ENCODE peak calls at places on chromosome X, in seven cellular contexts. U, E, O, Q, P, M and K are unnamed samples.

GRCh38 chrX:46317158-46317557 is 228.1 kb downstream of the ZNF674 start:
- DNase-seq in U (no peak), E (no peak), O (no peak), Q (peak), P (no peak), M (no peak), K (no peak)

GRCh38 chrX:84186603-84187358 is 1.2 kb downstream of the RPS6KA6 start:
- DNase-seq in U (no peak), E (no peak), O (no peak), Q (no peak), P (peak), M (no peak), K (no peak)

GRCh38 chrX:53950130-53950733 is 94.0 kb downstream of the PHF8 start:
- DNase-seq in U (no peak), E (no peak), O (no peak), Q (no peak), P (no peak), M (no peak), K (no peak)

GRCh38 chrX:147920161-147920666 is 8.5 kb downstream of the FMR1 start:
- DNase-seq in U (no peak), E (no peak), O (no peak), Q (no peak), P (no peak), M (no peak), K (no peak)

GRCh38 chrX:9940397-9940796 is 26.8 kb upstream of the CLDN34 start:
- DNase-seq in U (no peak), E (no peak), O (no peak), Q (no peak), P (no peak), M (no peak), K (no peak)

GRCh38 chrX:19975862-19976261 is 15.0 kb downstream of the BCLAF3 start:
- DNase-seq in U (no peak), E (no peak), O (no peak), Q (no peak), P (no peak), M (no peak), K (no peak)

GRCh38 chrX:133414399-133415275 is 652 bp downstream of the GPC4 start:
- DNase-seq in U (no peak), E (no peak), O (no peak), Q (no peak), P (no peak), M (peak), K (no peak)

GRCh38 chrX:126065901-126066660 is 100.0 kb downstream of the DCAF12L2 start:
- DNase-seq in U (no peak), E (no peak), O (no peak), Q (no peak), P (no peak), M (no peak), K (no peak)

GRCh38 chrX:8868906-8869305 is 67.7 kb upstream of the FAM9A start:
- DNase-seq in U (no peak), E (no peak), O (no peak), Q (no peak), P (no peak), M (no peak), K (no peak)

GRCh38 chrX:22652596-22652995 is 347.2 kb upstream of the DDX53 start:
- DNase-seq in U (no peak), E (no peak), O (peak), Q (no peak), P (peak), M (peak), K (no peak)

GRCh38 chrX:26914232-26914631 is 548.9 kb downstream of the PPP4R3C start:
- DNase-seq in U (no peak), E (no peak), O (no peak), Q (no peak), P (no peak), M (no peak), K (no peak)

GRCh38 chrX:2933125-2933900 is 4.2 kb upstream of the ARSD start:
- DNase-seq in U (no peak), E (no peak), O (no peak), Q (no peak), P (no peak), M (no peak), K (peak)

GRCh38 chrX:74578137-74578536 is 36.3 kb downstream of the RLIM start:
- DNase-seq in U (no peak), E (no peak), O (no peak), Q (no peak), P (no peak), M (no peak), K (no peak)

GRCh38 chrX:55624403-55624802 is 1.2 kb downstream of the FOXR2 start:
- DNase-seq in U (no peak), E (no peak), O (no peak), Q (no peak), P (no peak), M (no peak), K (no peak)

GRCh38 chrX:146224442-146224841 is 406.8 kb downstream of the SLITRK2 start:
- DNase-seq in U (no peak), E (no peak), O (no peak), Q (no peak), P (no peak), M (no peak), K (no peak)

GRCh38 chrX:49947778-49948177 is 25.4 kb downstream of the CLCN5 start:
- DNase-seq in U (no peak), E (no peak), O (no peak), Q (no peak), P (no peak), M (no peak), K (no peak)

GRCh38 chrX:1935805-1936204 is 320.9 kb downstream of the ASMT start:
- DNase-seq in U (no peak), E (no peak), O (no peak), Q (no peak), P (no peak), M (no peak), K (no peak)

GRCh38 chrX:110284159-110284558 is 33.7 kb downstream of the AMMECR1 start:
- DNase-seq in U (no peak), E (no peak), O (no peak), Q (no peak), P (no peak), M (no peak), K (no peak)

GRCh38 chrX:48695925-48696300 is 621 bp upstream of the SUV39H1 start:
- DNase-seq in U (no peak), E (no peak), O (no peak), Q (no peak), P (no peak), M (peak), K (no peak)

GRCh38 chrX:953879-954482 is 258.5 kb downstream of the CRLF2 start:
- DNase-seq in U (no peak), E (no peak), O (no peak), Q (no peak), P (no peak), M (no peak), K (no peak)

GRCh38 chrX:74286950-74287349 is 17.0 kb upstream of the ZCCHC13 start:
- DNase-seq in U (no peak), E (no peak), O (peak), Q (no peak), P (no peak), M (no peak), K (no peak)

GRCh38 chrX:129777218-129777768 is 2.5 kb upstream of the SASH3 start:
- DNase-seq in U (no peak), E (no peak), O (peak), Q (no peak), P (no peak), M (no peak), K (no peak)

GRCh38 chrX:264634-265455 is 16.3 kb upstream of the PLCXD1 start:
- DNase-seq in U (no peak), E (no peak), O (peak), Q (no peak), P (peak), M (no peak), K (no peak)

GRCh38 chrX:53093177-53093655 is 726 bp upstream of the KANTR start:
- DNase-seq in U (peak), E (no peak), O (peak), Q (peak), P (peak), M (peak), K (peak)

GRCh38 chrX:101391831-101392230 is 1.0 kb downstream of the RPL36A start:
- DNase-seq in U (no peak), E (no peak), O (no peak), Q (no peak), P (no peak), M (no peak), K (no peak)

GRCh38 chrX:121052122-121052521 is 4.7 kb downstream of the GLUD2 start:
- DNase-seq in U (no peak), E (no peak), O (peak), Q (no peak), P (no peak), M (no peak), K (no peak)

GRCh38 chrX:81286608-81287007 is 84.7 kb downstream of the SH3BGRL start:
- DNase-seq in U (no peak), E (no peak), O (peak), Q (no peak), P (no peak), M (no peak), K (no peak)

GRCh38 chrX:121389976-121390709 is 342.7 kb downstream of the GLUD2 start:
- DNase-seq in U (no peak), E (no peak), O (peak), Q (peak), P (no peak), M (no peak), K (no peak)

GRCh38 chrX:71953391-71953790 is 42.7 kb downstream of the NHSL2 start:
- DNase-seq in U (no peak), E (no peak), O (no peak), Q (no peak), P (no peak), M (no peak), K (no peak)
- TF ChIP-seq JUND in U (no peak), E (no peak), O (no peak), Q (no peak), P (no peak), M (no peak), K (no peak)

GRCh38 chrX:150544222-150544787 is 24.1 kb upstream of the MTM1 start:
- DNase-seq in U (no peak), E (no peak), O (peak), Q (no peak), P (no peak), M (no peak), K (peak)
- TF ChIP-seq JUND in U (no peak), E (no peak), O (no peak), Q (no peak), P (no peak), M (no peak), K (no peak)

DNA sequence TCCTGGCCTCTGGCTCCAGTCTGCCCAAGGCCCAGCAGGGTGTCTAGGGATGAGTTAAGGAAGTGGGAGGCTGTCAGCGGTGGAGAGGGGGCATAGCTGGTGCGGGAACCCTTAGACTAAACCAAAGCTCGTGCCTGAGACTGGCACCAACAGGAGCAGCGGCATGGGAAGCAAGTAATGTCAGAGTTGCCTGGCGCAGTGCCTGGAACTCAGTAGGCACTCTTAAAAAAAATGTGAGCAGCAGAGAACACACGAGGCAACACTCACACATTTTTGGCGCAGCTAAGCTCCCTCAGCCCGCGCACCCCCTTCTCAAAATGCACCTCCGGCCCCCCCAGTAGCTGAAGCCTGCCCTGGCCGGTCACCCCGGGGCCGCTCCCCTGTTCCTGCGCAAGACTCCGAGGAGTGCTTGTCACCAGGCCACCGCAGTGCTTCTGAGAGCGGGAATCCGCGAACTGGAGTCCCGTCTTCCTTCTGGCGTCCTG is 583 bp downstream of the GABRE start:
- DNase-seq in U (peak), E (no peak), O (no peak), Q (no peak), P (no peak), M (peak), K (no peak)
- TF ChIP-seq JUND in U (no peak), E (no peak), O (no peak), Q (no peak), P (no peak), M (no peak), K (no peak)

DNA sequence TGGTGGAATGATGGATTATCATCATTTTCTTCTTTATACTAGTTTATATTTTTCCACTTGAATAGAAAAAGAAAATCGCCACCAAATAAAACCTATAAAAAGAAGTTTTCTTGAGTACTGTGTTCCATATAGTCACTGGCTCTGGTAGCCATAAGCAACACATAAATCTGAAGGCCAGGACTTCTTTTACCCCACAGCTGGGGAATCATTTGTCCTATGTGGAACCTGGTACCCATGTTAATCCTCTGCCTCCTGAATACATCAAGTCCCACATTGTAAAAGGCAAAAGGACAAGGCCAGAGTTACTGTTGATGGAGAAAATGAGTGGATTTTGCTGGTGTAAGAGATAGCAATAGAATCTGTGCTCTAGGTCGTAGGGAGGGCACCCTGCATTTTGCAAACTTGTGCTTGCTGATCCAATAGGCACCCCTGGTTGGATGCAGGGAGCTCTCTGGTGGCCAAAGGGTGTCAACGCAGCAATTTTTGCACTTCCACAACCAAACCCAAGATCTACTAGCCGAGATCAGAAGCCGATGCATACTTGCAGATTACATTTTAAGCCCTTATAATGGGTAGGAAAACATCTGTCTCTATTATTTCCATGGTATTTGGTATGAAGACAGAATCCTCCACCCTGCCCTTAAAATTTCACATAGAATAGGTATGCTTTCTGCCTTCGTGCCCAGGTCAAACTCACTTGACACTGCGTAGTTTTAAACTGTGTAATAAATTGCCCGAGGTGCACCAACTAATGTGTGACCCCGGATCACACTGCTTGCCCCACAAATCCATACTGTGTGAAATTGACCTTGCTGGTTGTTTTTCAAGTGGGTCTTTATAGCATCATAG is 146.2 kb upstream of the SCML1 start:
- DNase-seq in U (peak), E (no peak), O (peak), Q (peak), P (peak), M (peak), K (peak)
- TF ChIP-seq JUND in U (no peak), E (no peak), O (no peak), Q (no peak), P (no peak), M (no peak), K (no peak)

DNA sequence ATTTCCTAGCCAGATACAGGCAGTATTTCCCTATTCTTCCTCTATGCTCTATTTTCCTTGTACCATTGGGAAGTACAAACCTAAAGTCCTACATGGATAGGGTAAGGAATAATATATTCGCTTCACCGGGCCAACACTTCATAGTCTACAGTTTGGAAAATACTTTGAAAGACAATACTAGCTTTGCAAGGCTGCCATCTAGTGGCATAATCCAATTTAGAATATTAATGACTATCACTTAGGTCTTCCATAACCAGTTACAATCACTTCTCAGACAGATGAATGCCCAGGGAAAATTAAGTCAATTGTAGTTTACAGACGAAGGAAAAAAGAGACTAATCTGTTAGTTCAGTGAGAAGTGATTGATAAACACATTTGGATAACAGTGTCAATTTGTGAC is 141.0 kb upstream of the FAM47C start:
- DNase-seq in U (peak), E (no peak), O (peak), Q (no peak), P (no peak), M (peak), K (peak)
- TF ChIP-seq JUND in U (no peak), E (no peak), O (no peak), Q (no peak), P (no peak), M (no peak), K (no peak)